ENCODE peak calls at places on chromosomes 3 and 15, in eight cellular contexts. V is cardiac fibroblast; T is CD4-positive, alpha-beta T cell; K is body of pancreas; G is left lung; S is endothelial cell; L is right lobe of liver; B is fibroblast of lung. O is an unnamed sample.

GRCh38 chr3:17747184-17747889 is 4.9 kb upstream of the TBC1D5 start:
- DNase-seq in V (no peak), T (no peak), K (no peak), G (no peak), S (no peak), L (peak), B (no peak), O (no peak)

GRCh38 chr3:108736821-108737220 is 20.4 kb downstream of the RETNLB start:
- DNase-seq in V (no peak), T (no peak), K (no peak), G (no peak), S (no peak), L (no peak), B (no peak), O (no peak)

GRCh38 chr3:69352305-69353087 is 33.4 kb downstream of the FRMD4B start:
- DNase-seq in V (no peak), T (no peak), K (no peak), G (no peak), S (no peak), L (no peak), B (no peak), O (no peak)

GRCh38 chr3:33911525-33912322 is 113.3 kb downstream of the PDCD6IP start:
- DNase-seq in V (peak), T (no peak), K (no peak), G (no peak), S (no peak), L (no peak), B (peak), O (no peak)

GRCh38 chr3:135007622-135008021 is 212.6 kb downstream of the EPHB1 start:
- DNase-seq in V (no peak), T (no peak), K (no peak), G (no peak), S (no peak), L (no peak), B (no peak), O (no peak)

GRCh38 chr15:85125056-85125661 is 143.5 kb downstream of the PDE8A start:
- DNase-seq in V (peak), T (no peak), K (no peak), G (no peak), S (no peak), L (no peak), B (peak), O (peak)

GRCh38 chr15:92629276-92629974 is 26.1 kb downstream of the FAM174B start:
- DNase-seq in V (no peak), T (no peak), K (no peak), G (no peak), S (no peak), L (no peak), B (no peak), O (no peak)

GRCh38 chr3:57544181-57545125 is at the start of gene DNAH12:
- DNase-seq in V (no peak), T (no peak), K (peak), G (peak), S (peak), L (peak), B (peak), O (peak)

GRCh38 chr3:195032955-195033354 is 238.0 kb downstream of the XXYLT1 start:
- DNase-seq in V (no peak), T (no peak), K (no peak), G (peak), S (no peak), L (no peak), B (no peak), O (no peak)

GRCh38 chr15:41490355-41490754 is 3.3 kb upstream of the ITPKA start:
- DNase-seq in V (peak), T (no peak), K (no peak), G (no peak), S (no peak), L (no peak), B (peak), O (no peak)

GRCh38 chr15:67372563-67372962 is 118.0 kb downstream of the IQCH start:
- DNase-seq in V (no peak), T (no peak), K (no peak), G (no peak), S (no peak), L (no peak), B (no peak), O (no peak)

GRCh38 chr3:111605016-111605415 is 9.9 kb upstream of the ZBED2 start:
- DNase-seq in V (peak), T (no peak), K (no peak), G (no peak), S (no peak), L (no peak), B (peak), O (no peak)

GRCh38 chr3:134807189-134807588 is 12.1 kb downstream of the EPHB1 start:
- DNase-seq in V (no peak), T (no peak), K (no peak), G (no peak), S (no peak), L (no peak), B (no peak), O (no peak)

GRCh38 chr3:58063022-58063421 is 54.8 kb downstream of the FLNB start:
- DNase-seq in V (no peak), T (no peak), K (no peak), G (no peak), S (no peak), L (no peak), B (no peak), O (no peak)

GRCh38 chr3:124774305-124774673 is 44.0 kb downstream of the UMPS start:
- DNase-seq in V (peak), T (no peak), K (peak), G (no peak), S (peak), L (no peak), B (peak), O (no peak)

GRCh38 chr3:81666502-81667121 is 94.8 kb downstream of the GBE1 start:
- DNase-seq in V (peak), T (no peak), K (no peak), G (no peak), S (no peak), L (no peak), B (peak), O (no peak)

GRCh38 chr3:11846281-11847034 is at the start of gene TAMM41:
- DNase-seq in V (peak), T (peak), K (peak), G (peak), S (peak), L (peak), B (peak), O (peak)

GRCh38 chr15:27937873-27938272 is 161.2 kb downstream of the OCA2 start:
- DNase-seq in V (no peak), T (no peak), K (no peak), G (no peak), S (no peak), L (no peak), B (no peak), O (no peak)

GRCh38 chr3:126107203-126107939 is 23.4 kb upstream of the SLC41A3 start:
- DNase-seq in V (no peak), T (no peak), K (no peak), G (peak), S (no peak), L (no peak), B (no peak), O (no peak)

GRCh38 chr3:46935168-46935858 is 41.2 kb downstream of the CCDC12 start:
- DNase-seq in V (peak), T (no peak), K (peak), G (peak), S (peak), L (peak), B (peak), O (peak)

GRCh38 chr3:8506611-8507061 is 5.0 kb downstream of the LMCD1 start:
- DNase-seq in V (peak), T (no peak), K (no peak), G (no peak), S (no peak), L (no peak), B (peak), O (no peak)

GRCh38 chr3:53705774-53706173 is 140.4 kb downstream of the CHDH start:
- DNase-seq in V (no peak), T (no peak), K (no peak), G (no peak), S (no peak), L (no peak), B (no peak), O (no peak)

GRCh38 chr15:37204698-37205097 is 104.3 kb upstream of the MEIS2 start:
- DNase-seq in V (no peak), T (no peak), K (no peak), G (no peak), S (no peak), L (no peak), B (no peak), O (no peak)

GRCh38 chr3:43726511-43726910 is 35.8 kb downstream of the ABHD5 start:
- DNase-seq in V (peak), T (no peak), K (no peak), G (no peak), S (no peak), L (no peak), B (peak), O (no peak)

GRCh38 chr15:63244399-63244798 is 33.0 kb upstream of the APH1B start:
- DNase-seq in V (peak), T (no peak), K (no peak), G (no peak), S (no peak), L (no peak), B (no peak), O (no peak)

GRCh38 chr3:120682095-120682681 is at the start of gene HGD:
- DNase-seq in V (no peak), T (no peak), K (peak), G (no peak), S (no peak), L (peak), B (no peak), O (peak)

GRCh38 chr3:69364354-69364753 is 21.5 kb downstream of the FRMD4B start:
- DNase-seq in V (peak), T (no peak), K (no peak), G (no peak), S (no peak), L (no peak), B (no peak), O (no peak)

GRCh38 chr3:15892828-15893227 is 95.0 kb upstream of the ANKRD28 start:
- DNase-seq in V (peak), T (no peak), K (no peak), G (no peak), S (no peak), L (no peak), B (peak), O (no peak)

GRCh38 chr3:67461667-67462142 is 192.7 kb downstream of the SUCLG2 start:
- DNase-seq in V (peak), T (no peak), K (no peak), G (no peak), S (no peak), L (no peak), B (peak), O (no peak)

GRCh38 chr3:193347507-193348501 is 30.7 kb downstream of the ATP13A5 start:
- DNase-seq in V (no peak), T (no peak), K (no peak), G (no peak), S (no peak), L (no peak), B (no peak), O (no peak)

GRCh38 chr15:80679167-80679804 is 15.8 kb upstream of the ABHD17C start:
- DNase-seq in V (no peak), T (no peak), K (no peak), G (peak), S (no peak), L (no peak), B (no peak), O (peak)

GRCh38 chr3:44318929-44319328 is 19.6 kb upstream of the TCAIM start:
- DNase-seq in V (no peak), T (no peak), K (no peak), G (no peak), S (no peak), L (no peak), B (no peak), O (no peak)

GRCh38 chr3:16697437-16698258 is 92.4 kb upstream of the DAZL start:
- DNase-seq in V (peak), T (no peak), K (no peak), G (no peak), S (no peak), L (no peak), B (peak), O (no peak)

GRCh38 chr3:116453676-116454346 is 8.5 kb upstream of the LSAMP start:
- DNase-seq in V (peak), T (no peak), K (no peak), G (no peak), S (no peak), L (no peak), B (peak), O (no peak)

GRCh38 chr3:179681492-179682263 is 28.8 kb downstream of the USP13 start:
- DNase-seq in V (peak), T (no peak), K (no peak), G (no peak), S (no peak), L (no peak), B (no peak), O (no peak)

GRCh38 chr3:126546549-126547239 is 12.0 kb downstream of the C3orf22 start:
- DNase-seq in V (no peak), T (no peak), K (no peak), G (peak), S (no peak), L (no peak), B (no peak), O (no peak)

GRCh38 chr15:94131875-94132274 is 99.5 kb upstream of the MCTP2 start:
- DNase-seq in V (no peak), T (no peak), K (no peak), G (no peak), S (no peak), L (no peak), B (no peak), O (no peak)

GRCh38 chr15:94135748-94136147 is 95.6 kb upstream of the MCTP2 start:
- DNase-seq in V (no peak), T (no peak), K (no peak), G (no peak), S (no peak), L (no peak), B (no peak), O (no peak)
- TF ChIP-seq CTCF in V (no peak), T (no peak), K (no peak), G (no peak), S (no peak), L (no peak), B (no peak), O (no peak)

GRCh38 chr3:65334045-65334665 is 646.4 kb upstream of the ADAMTS9 start:
- DNase-seq in V (peak), T (no peak), K (no peak), G (no peak), S (peak), L (no peak), B (peak), O (peak)
- TF ChIP-seq CTCF in V (peak), T (no peak), K (no peak), G (no peak), S (no peak), L (no peak), B (peak), O (no peak)

DNA sequence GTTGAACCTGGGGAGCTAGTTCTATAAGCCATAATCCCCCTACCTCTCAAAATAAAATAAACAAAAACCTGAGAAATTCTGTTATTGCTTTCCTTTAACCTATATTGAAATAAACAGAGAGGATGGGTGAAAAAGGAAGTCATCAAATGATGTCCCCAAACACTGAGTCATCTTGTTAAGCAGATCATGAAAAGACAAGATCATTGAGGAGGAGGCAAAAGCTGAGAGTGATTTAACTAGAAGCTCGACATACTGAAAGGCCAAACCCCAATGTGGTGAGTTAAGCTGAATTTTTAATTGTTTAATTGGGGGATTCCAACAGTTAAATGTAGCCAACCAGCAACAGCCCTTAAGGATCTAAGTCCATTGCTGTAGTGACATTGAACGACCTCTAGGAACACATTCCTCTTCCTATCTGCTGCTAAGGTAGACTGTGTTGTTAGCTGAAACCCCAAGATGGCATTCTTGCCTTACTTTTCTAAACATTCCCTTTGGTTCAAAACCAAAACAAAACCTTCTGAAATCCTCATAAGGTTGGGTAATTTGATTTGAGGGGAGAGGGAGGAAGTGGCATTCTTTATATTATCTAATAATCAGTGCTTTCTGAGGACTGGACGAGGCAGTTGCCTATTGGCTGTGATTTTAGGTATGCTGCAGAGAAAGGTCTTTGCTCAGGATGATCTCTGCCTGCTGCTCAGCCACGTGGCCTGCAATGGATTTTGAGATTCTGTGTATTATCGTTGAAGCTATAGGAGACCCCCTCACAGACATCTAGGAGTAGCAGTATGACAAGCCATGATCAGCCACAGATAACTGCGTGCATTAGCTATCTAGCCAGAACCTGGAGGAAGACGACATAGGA is 62.7 kb upstream of the BNIP2 start:
- DNase-seq in V (peak), T (no peak), K (no peak), G (no peak), S (no peak), L (no peak), B (peak), O (no peak)
- TF ChIP-seq CTCF in V (peak), T (peak), K (no peak), G (no peak), S (peak), L (no peak), B (peak), O (peak)

GRCh38 chr3:171194965-171195364 is 168.4 kb upstream of the SLC2A2 start:
- DNase-seq in V (no peak), T (no peak), K (no peak), G (no peak), S (no peak), L (no peak), B (no peak), O (no peak)

GRCh38 chr3:171192176-171192854 is 165.8 kb upstream of the SLC2A2 start:
- DNase-seq in V (peak), T (no peak), K (no peak), G (no peak), S (no peak), L (no peak), B (peak), O (no peak)

GRCh38 chr3:171198781-171199472 is 172.4 kb upstream of the SLC2A2 start:
- DNase-seq in V (no peak), T (no peak), K (no peak), G (no peak), S (no peak), L (no peak), B (no peak), O (no peak)

GRCh38 chr3:171193693-171194092 is 167.2 kb upstream of the SLC2A2 start:
- DNase-seq in V (peak), T (no peak), K (no peak), G (no peak), S (no peak), L (no peak), B (no peak), O (no peak)

GRCh38 chr3:171195686-171196085 is 169.2 kb upstream of the SLC2A2 start:
- DNase-seq in V (no peak), T (no peak), K (no peak), G (no peak), S (no peak), L (no peak), B (no peak), O (no peak)
- TF ChIP-seq CTCF in V (no peak), T (no peak), K (no peak), G (no peak), S (peak), L (no peak), B (no peak), O (peak)